ENCODE peak calls at places on chromosome 14, in six cellular contexts. H is mammary epithelial cell, N is uterus, F is K562, A is A549, S is MM.1S. B is an unnamed sample.

GRCh38 chr14:77485901-77486678 is 12.5 kb downstream of the ISM2 start:
- DNase-seq in H (peak; percentile 54), N (no peak), F (no peak), A (peak; percentile 39), S (no peak), B (no peak)

GRCh38 chr14:24903337-24903736 is 146.6 kb downstream of the STXBP6 start:
- DNase-seq in H (peak; percentile 15), N (no peak), F (no peak), A (no peak), S (no peak), B (no peak)

GRCh38 chr14:88299865-88300264 is 23.2 kb downstream of the KCNK10 start:
- DNase-seq in H (no peak), N (no peak), F (no peak), A (no peak), S (no peak), B (no peak)

GRCh38 chr14:88562532-88562830 is 356 bp upstream of the ZC3H14 start:
- DNase-seq in H (no peak), N (no peak), F (no peak), A (no peak), S (no peak), B (no peak)

GRCh38 chr14:95069547-95069946 is 87.8 kb downstream of the DICER1 start:
- DNase-seq in H (no peak), N (no peak), F (no peak), A (no peak), S (no peak), B (no peak)

GRCh38 chr14:61516125-61516740 is 179.1 kb upstream of the HIF1A start:
- DNase-seq in H (no peak), N (no peak), F (no peak), A (no peak), S (no peak), B (no peak)

GRCh38 chr14:24055971-24056799 is 4.4 kb downstream of the CARMIL3 start:
- DNase-seq in H (no peak), N (no peak), F (no peak), A (no peak), S (no peak), B (no peak)

GRCh38 chr14:104803916-104804371 is 3.0 kb downstream of the ZBTB42 start:
- DNase-seq in H (no peak), N (no peak), F (no peak), A (no peak), S (no peak), B (no peak)

GRCh38 chr14:67241416-67242362 is at the start of gene PALS1:
- DNase-seq in H (peak; percentile 84), N (no peak), F (peak; percentile 24), A (peak; percentile 33), S (no peak), B (no peak)

GRCh38 chr14:70177092-70177491 is 11.7 kb downstream of the SLC8A3 start:
- DNase-seq in H (no peak), N (no peak), F (no peak), A (no peak), S (no peak), B (no peak)

GRCh38 chr14:62179367-62180018 is 417.3 kb downstream of the SNAPC1 start:
- DNase-seq in H (peak; percentile 66), N (peak; percentile 33), F (peak; percentile 4), A (peak; percentile 26), S (peak; percentile 47), B (peak; percentile 52)

GRCh38 chr14:55802986-55803431 is 223.0 kb downstream of the KTN1 start:
- DNase-seq in H (peak; percentile 83), N (no peak), F (peak; percentile 6), A (peak; percentile 54), S (no peak), B (no peak)

GRCh38 chr14:102544745-102545460 is 35.3 kb upstream of the ANKRD9 start:
- DNase-seq in H (no peak), N (no peak), F (no peak), A (no peak), S (no peak), B (no peak)

GRCh38 chr14:60331201-60332045 is 82.4 kb downstream of the PPM1A start:
- DNase-seq in H (no peak), N (peak; percentile 33), F (peak; percentile 54), A (peak; percentile 38), S (peak; percentile 71), B (peak; percentile 60)

GRCh38 chr14:69901113-69901951 is 22.1 kb downstream of the SMOC1 start:
- DNase-seq in H (no peak), N (no peak), F (no peak), A (no peak), S (no peak), B (no peak)

GRCh38 chr14:28142400-28143015 is 624.1 kb upstream of the FOXG1 start:
- DNase-seq in H (no peak), N (no peak), F (no peak), A (no peak), S (no peak), B (no peak)

GRCh38 chr14:100762089-100762515 is 35.4 kb downstream of the DLK1 start:
- DNase-seq in H (no peak), N (no peak), F (no peak), A (no peak), S (no peak), B (no peak)

GRCh38 chr14:23468704-23469126 is 788 bp upstream of the NGDN start:
- DNase-seq in H (no peak), N (no peak), F (no peak), A (no peak), S (no peak), B (no peak)

GRCh38 chr14:101183376-101184103 is 280.0 kb upstream of the RTL1 start:
- DNase-seq in H (no peak), N (peak; percentile 52), F (peak; percentile 35), A (no peak), S (no peak), B (no peak)

GRCh38 chr14:24303988-24304387 is 3.8 kb downstream of the CIDEB start:
- DNase-seq in H (no peak), N (no peak), F (no peak), A (no peak), S (no peak), B (no peak)

GRCh38 chr14:100062602-100063001 is 2.6 kb upstream of the EVL start:
- DNase-seq in H (no peak), N (no peak), F (no peak), A (no peak), S (no peak), B (no peak)

DNA sequence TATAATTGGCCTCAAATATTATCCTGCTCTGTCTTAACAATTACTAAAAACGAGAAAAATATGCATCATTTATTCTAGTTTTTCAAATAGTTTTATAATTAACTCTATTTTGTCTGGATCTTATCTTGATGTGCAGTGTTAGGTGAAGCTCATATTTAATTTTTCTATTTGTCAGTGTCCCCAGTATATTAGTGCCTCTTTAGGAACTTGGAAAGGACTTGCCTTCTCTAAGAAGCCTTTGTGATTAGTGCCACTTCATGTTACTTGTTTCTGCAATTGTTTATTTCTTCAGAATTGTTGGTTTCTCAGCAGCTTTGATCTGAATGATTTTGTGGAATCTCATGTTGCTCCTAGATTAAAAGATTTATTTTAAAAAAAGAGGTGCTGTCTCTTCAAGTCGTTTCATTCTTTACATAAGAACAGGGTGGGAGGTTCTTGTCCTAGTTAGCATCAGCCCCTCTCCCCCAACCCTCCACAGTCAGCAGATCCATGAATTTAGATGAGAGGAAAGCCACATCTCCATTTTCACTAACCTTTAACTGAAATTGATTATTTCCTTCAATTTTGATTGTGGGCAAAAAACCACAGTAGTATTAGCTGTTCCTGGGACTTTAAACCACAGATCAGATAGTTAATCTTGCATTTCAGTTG is 434.4 kb downstream of the RAD51B start:
- DNase-seq in H (no peak), N (no peak), F (no peak), A (no peak), S (no peak), B (no peak)
- H3K4me1 ChIP-seq in H (peaks cover 42% of the 10 kb centered on the region), N (peaks cover 22% of the 10 kb centered on the region), F (no peaks in the 10 kb centered on the region), A (peaks cover 63% of the 10 kb centered on the region), S (no peaks in the 10 kb centered on the region), B (peaks cover 9% of the 10 kb centered on the region)

GRCh38 chr14:91330111-91330696 is 85.7 kb upstream of the GPR68 start:
- DNase-seq in H (no peak), N (no peak), F (no peak), A (no peak), S (no peak), B (no peak)

GRCh38 chr14:91330846-91331245 is 86.3 kb upstream of the GPR68 start:
- DNase-seq in H (no peak), N (no peak), F (no peak), A (no peak), S (no peak), B (no peak)

GRCh38 chr14:91327661-91328312 is 83.3 kb upstream of the GPR68 start:
- DNase-seq in H (no peak), N (no peak), F (no peak), A (no peak), S (no peak), B (no peak)

GRCh38 chr14:91328313-91329050 is 84.0 kb upstream of the GPR68 start:
- DNase-seq in H (no peak), N (no peak), F (no peak), A (no peak), S (no peak), B (no peak)

GRCh38 chr14:91329615-91330014 is 85.1 kb upstream of the GPR68 start:
- DNase-seq in H (no peak), N (no peak), F (no peak), A (no peak), S (no peak), B (no peak)
- H3K4me1 ChIP-seq in H (no peaks in the 10 kb centered on the region), N (no peaks in the 10 kb centered on the region), F (peaks cover 18% of the 10 kb centered on the region), A (no peaks in the 10 kb centered on the region), S (peaks cover 58% of the 10 kb centered on the region), B (peaks cover 23% of the 10 kb centered on the region)

GRCh38 chr14:74762917-74763802 is at the start of gene YLPM1:
- DNase-seq in H (peak; percentile 96), N (peak; percentile 93), F (peak; percentile 88), A (peak; percentile 91), S (peak; percentile 89), B (peak; percentile 91)

GRCh38 chr14:74763803-74764531 is 851 bp downstream of the YLPM1 start:
- DNase-seq in H (peak; percentile 67), N (peak; percentile 17), F (peak; percentile 12), A (no peak), S (no peak), B (peak; percentile 27)

GRCh38 chr14:74771409-74771808 is 8.3 kb downstream of the YLPM1 start:
- DNase-seq in H (no peak), N (no peak), F (no peak), A (no peak), S (no peak), B (no peak)

GRCh38 chr14:74765721-74766120 is 2.6 kb downstream of the YLPM1 start:
- DNase-seq in H (no peak), N (no peak), F (no peak), A (no peak), S (no peak), B (no peak)
- H3K4me1 ChIP-seq in H (peaks cover 10% of the 10 kb centered on the region), N (no peaks in the 10 kb centered on the region), F (peaks cover 8% of the 10 kb centered on the region), A (peaks cover 20% of the 10 kb centered on the region), S (no peaks in the 10 kb centered on the region), B (peaks cover 28% of the 10 kb centered on the region)

GRCh38 chr14:59317782-59318505 is 129.5 kb downstream of the DAAM1 start:
- DNase-seq in H (no peak), N (no peak), F (no peak), A (no peak), S (no peak), B (no peak)
- H3K4me1 ChIP-seq in H (peaks cover 17% of the 10 kb centered on the region), N (no peaks in the 10 kb centered on the region), F (no peaks in the 10 kb centered on the region), A (peaks cover 30% of the 10 kb centered on the region), S (peaks cover 22% of the 10 kb centered on the region), B (peaks cover 55% of the 10 kb centered on the region)

B was measured in thyroid gland.